ENCODE peak calls at places on chromosome 4, in five cellular contexts. G is AG04450, M is IMR-90, K is psoas muscle, D is SJSA1. P is an unnamed sample.

GRCh38 chr4:120291541-120291940 is 224.9 kb upstream of the MAD2L1 start:
- DNase-seq in D (no peak), K (no peak), G (no peak), M (no peak), P (no peak)

GRCh38 chr4:142080960-142081359 is 444.6 kb downstream of the IL15 start:
- DNase-seq in D (no peak), G (no peak), M (peak), K (no peak), P (no peak)

GRCh38 chr4:182616476-182616875 is 300.7 kb downstream of the DCTD start:
- DNase-seq in G (no peak), K (no peak), M (no peak), D (no peak), P (no peak)

GRCh38 chr4:159178147-159178541 is 75.3 kb downstream of the RAPGEF2 start:
- DNase-seq in G (no peak), K (no peak), D (no peak), M (peak), P (no peak)

GRCh38 chr4:119138046-119138445 is 2.4 kb downstream of the MYOZ2 start:
- DNase-seq in G (no peak), D (peak), M (peak), K (no peak), P (no peak)

GRCh38 chr4:4334798-4335520 is 44.9 kb downstream of the ZBTB49 start:
- DNase-seq in D (peak), G (no peak), K (peak), M (peak), P (peak)

GRCh38 chr4:3598695-3599227 is 66.5 kb upstream of the LRPAP1 start:
- DNase-seq in M (no peak), G (no peak), D (no peak), K (no peak), P (no peak)

GRCh38 chr4:140249351-140249750 is 95.4 kb upstream of the MAML3 start:
- DNase-seq in K (no peak), M (peak), G (no peak), D (peak), P (no peak)

GRCh38 chr4:98967916-98968315 is 27.6 kb upstream of the METAP1 start:
- DNase-seq in D (no peak), G (no peak), K (no peak), M (no peak), P (no peak)

GRCh38 chr4:188864741-188865140 is 725.5 kb downstream of the TRIML1 start:
- DNase-seq in K (no peak), M (no peak), G (no peak), D (no peak), P (no peak)

GRCh38 chr4:5747746-5748365 is 36.9 kb downstream of the EVC start:
- DNase-seq in K (no peak), M (peak), D (peak), G (peak), P (no peak)

GRCh38 chr4:152014280-152014679 is 253.5 kb upstream of the GATB start:
- DNase-seq in M (no peak), G (no peak), D (no peak), K (no peak), P (no peak)

GRCh38 chr4:8838911-8839431 is 32.7 kb downstream of the HMX1 start:
- DNase-seq in G (no peak), D (no peak), M (no peak), K (no peak), P (peak)

GRCh38 chr4:15955670-15956069 is 7.3 kb downstream of the FGFBP2 start:
- DNase-seq in M (peak), G (no peak), D (no peak), K (no peak), P (no peak)

GRCh38 chr4:120785202-120785601 is 137.3 kb downstream of the PRDM5 start:
- DNase-seq in M (no peak), D (no peak), G (no peak), K (no peak), P (no peak)

GRCh38 chr4:187227907-187228699 is 504.4 kb upstream of the FAT1 start:
- DNase-seq in D (no peak), M (peak), G (no peak), K (no peak), P (no peak)

GRCh38 chr4:37635155-37635554 is 51.0 kb downstream of the RELL1 start:
- DNase-seq in G (no peak), D (no peak), M (no peak), K (no peak), P (no peak)

GRCh38 chr4:94819371-94819770 is 61.6 kb downstream of the BMPR1B start:
- DNase-seq in M (no peak), D (no peak), K (no peak), G (no peak), P (no peak)

GRCh38 chr4:166482755-166483154 is 609.7 kb downstream of the TLL1 start:
- DNase-seq in M (no peak), K (no peak), G (no peak), D (no peak), P (no peak)

GRCh38 chr4:113673450-113673849 is 88.1 kb downstream of the CAMK2D start:
- DNase-seq in G (no peak), M (peak), D (peak), K (no peak), P (no peak)

GRCh38 chr4:110104661-110105060 is 93.8 kb downstream of the ELOVL6 start:
- DNase-seq in G (no peak), M (no peak), D (no peak), K (no peak), P (no peak)

GRCh38 chr4:108168672-108169562 is at the start of gene LEF1:
- DNase-seq in G (no peak), D (peak), M (peak), K (no peak), P (no peak)

GRCh38 chr4:140673729-140674128 is 82.5 kb downstream of the TBC1D9 start:
- DNase-seq in M (peak), G (peak), K (no peak), D (no peak), P (no peak)

GRCh38 chr4:64200001-64200555 is 209.2 kb downstream of the TECRL start:
- DNase-seq in M (no peak), K (no peak), D (no peak), G (no peak), P (no peak)

GRCh38 chr4:103497692-103498091 is 222.1 kb downstream of the TACR3 start:
- DNase-seq in M (no peak), D (no peak), K (no peak), G (no peak), P (no peak)

GRCh38 chr4:11428161-11428700 is 463 bp downstream of the HS3ST1 start:
- DNase-seq in M (no peak), K (no peak), D (no peak), G (no peak), P (no peak)

GRCh38 chr4:149708513-149709175 is 107.0 kb downstream of the IQCM start:
- DNase-seq in G (no peak), M (peak), K (no peak), D (no peak), P (no peak)

GRCh38 chr4:39846135-39846534 is 131.6 kb downstream of the PDS5A start:
- DNase-seq in D (no peak), K (no peak), G (no peak), M (peak), P (no peak)

GRCh38 chr4:26326791-26327190 is 6.0 kb downstream of the RBPJ start:
- DNase-seq in K (no peak), M (peak), D (peak), G (peak), P (no peak)

GRCh38 chr4:76723916-76724315 is 174.0 kb downstream of the SOWAHB start:
- DNase-seq in K (no peak), G (peak), M (peak), D (peak), P (no peak)

GRCh38 chr4:76726631-76727030 is 171.3 kb downstream of the SOWAHB start:
- DNase-seq in K (no peak), G (no peak), M (no peak), D (no peak), P (no peak)

GRCh38 chr4:76725039-76725438 is 172.9 kb downstream of the SOWAHB start:
- DNase-seq in K (no peak), D (no peak), G (no peak), M (no peak), P (no peak)

GRCh38 chr4:76723373-76723772 is 174.6 kb downstream of the SOWAHB start:
- DNase-seq in K (no peak), D (no peak), M (peak), G (no peak), P (no peak)

DNA sequence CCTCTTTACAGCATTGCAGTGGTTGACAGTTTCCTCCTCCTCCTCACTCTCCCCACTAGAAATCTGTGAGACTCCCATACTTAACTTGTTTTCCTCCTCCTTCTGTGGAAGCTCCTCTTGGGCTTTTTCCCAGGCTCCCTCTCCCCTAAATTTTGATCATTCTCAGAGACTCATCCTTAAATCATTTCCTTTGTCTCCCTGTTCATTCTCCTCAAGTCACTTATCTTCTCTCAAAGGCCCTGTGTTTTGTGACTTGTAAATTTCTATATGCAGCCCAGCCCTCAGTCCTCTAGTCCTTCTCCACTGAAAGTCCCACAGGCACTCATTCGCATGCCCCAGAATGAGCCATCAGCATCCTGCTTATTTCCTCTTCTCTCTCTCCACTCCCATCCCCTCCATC is 171.8 kb downstream of the SOWAHB start:
- DNase-seq in M (peak), K (no peak), D (no peak), G (no peak), P (no peak)
- H3K27ac ChIP-seq in M (peak), K (no peak), D (no peak), G (no peak), P (no peak)

DNA sequence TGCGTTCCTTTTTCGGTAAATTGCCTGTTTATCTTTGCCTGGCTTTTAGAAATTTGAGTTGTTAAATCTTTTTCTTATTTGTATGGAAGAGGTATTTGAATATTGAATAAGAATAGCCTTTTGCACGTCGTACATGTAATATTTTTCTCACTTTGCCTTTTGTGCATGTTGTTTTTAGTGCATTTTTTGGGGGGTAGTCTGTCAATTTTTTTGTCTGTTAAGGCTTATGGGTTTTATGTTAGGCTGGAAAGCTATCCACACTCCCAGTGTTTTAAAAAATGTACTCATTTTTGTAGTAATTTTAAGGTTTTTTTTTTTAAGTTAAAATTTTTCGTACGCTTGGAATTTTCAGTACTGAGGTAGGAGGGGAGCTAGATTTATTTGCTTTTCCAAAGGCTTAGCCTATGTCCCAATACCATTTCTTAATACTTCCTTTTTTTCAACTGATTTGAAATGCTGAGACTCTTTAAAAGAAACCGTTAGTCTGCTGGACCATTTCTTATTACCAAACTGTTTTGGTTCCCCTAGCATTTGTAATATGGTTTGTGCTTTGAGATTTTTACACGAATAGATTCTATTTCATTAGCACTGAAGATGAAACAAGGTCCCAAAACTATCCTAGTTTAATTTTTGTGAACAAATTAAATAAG is 1.3 kb downstream of the HERC5 start:
- DNase-seq in D (no peak), G (no peak), K (no peak), M (no peak), P (no peak)
- H3K27ac ChIP-seq in D (no peak), G (no peak), K (no peak), M (no peak), P (no peak)

GRCh38 chr4:80145739-80146138 is 51.6 kb upstream of the PRDM8 start:
- DNase-seq in D (no peak), M (no peak), K (no peak), G (no peak), P (no peak)
- H3K27ac ChIP-seq in D (no peak), M (no peak), K (no peak), G (no peak), P (no peak)

GRCh38 chr4:112063260-112063659 is 82.0 kb upstream of the FAM241A start:
- DNase-seq in G (no peak), M (no peak), D (no peak), K (no peak), P (no peak)
- H3K27ac ChIP-seq in G (no peak), M (no peak), D (no peak), K (no peak), P (no peak)

GRCh38 chr4:7286170-7286569 is 93.8 kb downstream of the SORCS2 start:
- DNase-seq in G (no peak), M (no peak), D (no peak), K (no peak), P (no peak)
- H3K27ac ChIP-seq in G (no peak), M (no peak), D (no peak), K (no peak), P (no peak)

DNA sequence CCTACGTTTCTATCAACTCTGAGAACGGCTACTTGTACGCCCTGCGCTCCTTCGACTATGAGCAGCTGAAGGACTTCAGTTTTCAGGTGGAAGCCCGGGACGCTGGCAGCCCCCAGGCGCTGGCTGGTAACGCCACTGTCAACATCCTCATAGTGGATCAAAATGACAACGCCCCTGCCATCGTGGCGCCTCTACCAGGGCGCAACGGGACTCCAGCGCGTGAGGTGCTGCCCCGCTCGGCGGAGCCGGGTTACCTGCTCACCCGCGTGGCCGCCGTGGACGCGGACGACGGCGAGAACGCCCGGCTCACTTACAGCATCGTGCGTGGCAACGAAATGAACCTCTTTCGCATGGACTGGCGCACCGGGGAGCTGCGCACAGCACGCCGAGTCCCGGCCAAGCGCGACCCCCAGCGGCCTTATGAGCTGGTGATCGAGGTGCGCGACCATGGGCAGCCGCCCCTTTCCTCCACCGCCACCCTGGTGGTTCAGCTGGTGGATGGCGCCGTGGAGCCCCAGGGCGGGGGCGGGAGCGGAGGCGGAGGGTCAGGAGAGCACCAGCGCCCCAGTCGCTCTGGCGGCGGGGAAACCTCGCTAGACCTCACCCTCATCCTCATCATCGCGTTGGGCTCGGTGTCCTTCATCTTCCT is 2.7 kb downstream of the PCDH10 start:
- DNase-seq in K (no peak), G (no peak), D (no peak), M (no peak), P (no peak)
- H3K27ac ChIP-seq in K (no peak), G (no peak), D (no peak), M (no peak), P (no peak)

GRCh38 chr4:10162341-10163000 is 45.9 kb upstream of the WDR1 start:
- DNase-seq in D (no peak), K (no peak), G (no peak), M (no peak), P (no peak)
- H3K27ac ChIP-seq in D (no peak), K (no peak), G (no peak), M (no peak), P (no peak)

P was measured in lower lobe of right lung.